ENCODE peak calls at places on chromosomes 12 and 14, in four cellular contexts. L is BE2C, I is IMR-90, R is psoas muscle. M is an unnamed sample.

GRCh38 chr12:46209914-46210834 is 58.7 kb downstream of the SLC38A1 start:
- DNase-seq in R (peak; percentile 66), L (no peak), I (no peak), M (peak; percentile 49)

GRCh38 chr12:115312901-115313300 is 628.9 kb upstream of the TBX3 start:
- DNase-seq in R (no peak), I (no peak), L (no peak), M (no peak)

GRCh38 chr12:121807656-121808347 is 4.0 kb downstream of the SETD1B start:
- DNase-seq in I (no peak), R (no peak), L (no peak), M (no peak)

GRCh38 chr12:56315626-56316473 is at the start of gene CNPY2:
- DNase-seq in R (peak; percentile 98), L (peak; percentile 98), I (peak; percentile 96), M (peak; percentile 96)

GRCh38 chr12:30992381-30992780 is 65.8 kb downstream of the TSPAN11 start:
- DNase-seq in L (no peak), I (no peak), R (no peak), M (no peak)

GRCh38 chr14:60184597-60185555 is 19.7 kb upstream of the DHRS7 start:
- DNase-seq in R (no peak), L (peak; percentile 32), I (no peak), M (peak; percentile 23)

GRCh38 chr12:67069451-67070306 is 199.5 kb upstream of the CAND1 start:
- DNase-seq in R (peak; percentile 48), I (no peak), L (peak; percentile 26), M (no peak)

GRCh38 chr14:37241206-37241605 is 43.5 kb downstream of the MIPOL1 start:
- DNase-seq in R (no peak), I (no peak), L (no peak), M (no peak)

GRCh38 chr12:115440438-115440837 is 756.5 kb upstream of the TBX3 start:
- DNase-seq in L (peak; percentile 52), I (peak; percentile 71), R (peak; percentile 63), M (peak; percentile 87)

GRCh38 chr14:102901633-102902032 is 20.8 kb upstream of the AMN start:
- DNase-seq in I (no peak), R (no peak), L (no peak), M (no peak)

GRCh38 chr12:86376052-86376451 is 119.9 kb upstream of the MGAT4C start:
- DNase-seq in L (peak; percentile 78), R (no peak), I (no peak), M (no peak)

GRCh38 chr14:52703225-52703624 is 3.8 kb upstream of the PSMC6 start:
- DNase-seq in I (peak; percentile 98), L (no peak), R (no peak), M (peak; percentile 98)

GRCh38 chr12:107091381-107091780 is 2.0 kb downstream of the CRY1 start:
- DNase-seq in L (no peak), I (peak; percentile 64), R (no peak), M (peak; percentile 89)

GRCh38 chr14:99730876-99731351 is 46.8 kb downstream of the CYP46A1 start:
- DNase-seq in L (peak; percentile 9), I (no peak), R (peak; percentile 36), M (no peak)

GRCh38 chr12:92363295-92364146 is 217.9 kb upstream of the BTG1 start:
- DNase-seq in I (peak; percentile 4), L (peak; percentile 54), R (no peak), M (peak; percentile 46)

GRCh38 chr12:126704609-126705008 is 1562.4 kb upstream of the TMEM132C start:
- DNase-seq in R (no peak), I (no peak), L (no peak), M (no peak)

GRCh38 chr14:98964171-98964570 is 307.8 kb downstream of the BCL11B start:
- DNase-seq in R (no peak), I (no peak), L (no peak), M (no peak)

GRCh38 chr12:125243811-125244210 is 178.6 kb downstream of the AACS start:
- DNase-seq in I (no peak), R (no peak), L (no peak), M (no peak)

GRCh38 chr12:106918746-106919145 is 37.0 kb upstream of the TMEM263 start:
- DNase-seq in R (no peak), L (peak; percentile 36), I (peak; percentile 8), M (peak; percentile 9)

GRCh38 chr12:127078577-127079350 is 1188.2 kb upstream of the TMEM132C start:
- DNase-seq in L (no peak), R (no peak), I (no peak), M (no peak)

GRCh38 chr12:6827982-6828670 is at the start of gene P3H3:
- DNase-seq in L (peak; percentile 73), R (no peak), I (peak; percentile 47), M (peak; percentile 63)

GRCh38 chr14:93375673-93376156 is 28.7 kb downstream of the COX8C start:
- DNase-seq in R (no peak), L (no peak), I (no peak), M (no peak)

GRCh38 chr14:61387076-61387475 is 65.7 kb downstream of the PRKCH start:
- DNase-seq in I (no peak), R (no peak), L (no peak), M (no peak)

GRCh38 chr12:58877243-58877743 is 43.0 kb downstream of the LRIG3 start:
- DNase-seq in I (peak; percentile 100), L (no peak), R (no peak), M (peak; percentile 99)

GRCh38 chr12:108838194-108839010 is 19.0 kb downstream of the SSH1 start:
- DNase-seq in L (peak; percentile 85), I (peak; percentile 100), R (peak; percentile 95), M (peak; percentile 100)

GRCh38 chr12:50047693-50048250 is 9.6 kb upstream of the ASIC1 start:
- DNase-seq in R (no peak), L (no peak), I (no peak), M (no peak)

GRCh38 chr12:42421844-42422779 is 96.1 kb downstream of the PPHLN1 start:
- DNase-seq in R (no peak), I (peak; percentile 90), L (no peak), M (peak; percentile 85)

GRCh38 chr12:121538699-121539061 is 42.1 kb downstream of the KDM2B start:
- DNase-seq in L (no peak), R (no peak), I (peak; percentile 29), M (no peak)

GRCh38 chr14:98912655-98913054 is 359.3 kb downstream of the BCL11B start:
- DNase-seq in I (no peak), L (no peak), R (no peak), M (no peak)

GRCh38 chr12:75982974-75983660 is 48.5 kb downstream of the PHLDA1 start:
- DNase-seq in L (no peak), I (no peak), R (no peak), M (no peak)
- H3K4me3 ChIP-seq in L (no peak overlapping the region), I (peak overlapping the region; percentile 35), R (peak overlapping the region; percentile 21), M (no peak overlapping the region)

DNA sequence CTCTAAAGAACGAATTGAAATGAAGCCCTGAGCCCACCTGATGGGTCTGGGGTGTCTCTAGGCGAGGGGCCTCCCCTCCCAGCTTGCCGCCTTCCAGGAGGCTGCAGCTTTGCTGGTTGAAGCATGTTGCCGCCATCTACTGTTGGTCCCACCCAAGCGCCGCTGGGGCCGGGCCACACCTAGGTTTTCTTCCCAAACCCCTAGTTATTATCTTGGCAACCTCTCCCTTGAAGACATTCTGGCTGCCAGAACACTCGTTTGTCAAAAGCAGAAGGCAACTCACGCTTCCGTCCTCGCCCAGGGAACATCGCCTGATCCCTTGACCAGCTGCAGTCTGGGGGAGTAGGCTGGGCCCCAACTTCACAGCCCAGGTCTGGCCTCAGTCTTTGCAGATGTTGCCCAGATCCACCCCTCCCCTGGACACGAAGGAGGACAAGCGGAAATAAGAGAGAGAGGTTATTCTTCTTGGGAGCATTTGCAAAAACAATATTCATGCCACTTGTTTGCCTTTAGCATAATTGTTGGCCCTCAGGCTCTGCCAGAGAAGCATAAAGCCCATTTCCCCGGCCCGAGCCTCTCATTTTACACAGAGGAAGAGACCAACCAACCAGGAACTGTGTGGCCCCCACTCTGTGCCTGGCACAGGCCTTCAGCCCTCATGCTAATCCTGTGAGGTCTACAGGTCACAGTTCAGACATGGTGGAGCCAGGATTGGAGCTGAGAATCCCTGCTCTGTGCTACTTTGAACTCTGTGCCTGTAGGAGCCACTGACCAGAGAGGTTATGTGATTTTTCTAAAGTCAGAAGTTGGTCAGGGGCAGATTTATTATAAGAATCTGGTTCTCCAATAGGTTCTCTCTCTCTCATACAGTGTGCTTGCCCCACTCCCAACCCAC is 6.7 kb downstream of the EMP1 start:
- DNase-seq in I (no peak), L (peak; percentile 23), R (peak; percentile 82), M (peak; percentile 87)
- TF ChIP-seq CTCF in I (peak; percentile 15), L (peak; percentile 11), R (peak; percentile 5), M (peak; percentile 39)

DNA sequence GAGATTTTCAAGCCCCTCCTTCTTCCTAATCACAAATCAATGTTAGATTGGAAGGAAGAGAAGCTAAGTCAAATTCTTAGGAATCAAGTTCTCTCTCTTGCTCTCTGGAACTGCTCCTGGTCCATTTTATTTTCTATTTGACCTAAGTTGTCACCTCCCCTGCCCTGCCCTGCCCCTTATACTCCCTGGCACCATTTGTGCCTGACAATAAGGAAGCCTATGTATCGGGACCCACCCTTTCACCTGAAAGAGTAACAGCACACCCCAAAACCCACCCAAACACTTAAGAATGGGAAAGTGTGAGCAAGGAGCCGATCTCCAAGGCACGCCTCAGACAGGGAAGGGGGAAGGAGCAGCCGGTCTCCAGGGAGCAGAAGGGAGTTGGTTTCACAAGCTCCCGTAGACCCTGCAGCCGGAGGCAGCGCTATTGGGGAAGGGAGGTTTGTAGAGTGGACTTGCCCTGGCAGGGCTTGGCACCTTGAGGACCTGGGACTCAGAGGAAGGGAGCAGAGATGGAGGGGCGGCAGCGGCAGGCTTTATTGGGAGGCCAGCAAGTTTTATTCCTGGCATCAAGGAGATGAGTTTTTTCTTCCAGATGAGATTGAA is 1.6 kb downstream of the LRRC74A start:
- DNase-seq in R (peak; percentile 62), L (no peak), I (no peak), M (no peak)
- H3K4me3 ChIP-seq in R (peak overlapping the region; percentile 53), L (no peak overlapping the region), I (no peak overlapping the region), M (no peak overlapping the region)

DNA sequence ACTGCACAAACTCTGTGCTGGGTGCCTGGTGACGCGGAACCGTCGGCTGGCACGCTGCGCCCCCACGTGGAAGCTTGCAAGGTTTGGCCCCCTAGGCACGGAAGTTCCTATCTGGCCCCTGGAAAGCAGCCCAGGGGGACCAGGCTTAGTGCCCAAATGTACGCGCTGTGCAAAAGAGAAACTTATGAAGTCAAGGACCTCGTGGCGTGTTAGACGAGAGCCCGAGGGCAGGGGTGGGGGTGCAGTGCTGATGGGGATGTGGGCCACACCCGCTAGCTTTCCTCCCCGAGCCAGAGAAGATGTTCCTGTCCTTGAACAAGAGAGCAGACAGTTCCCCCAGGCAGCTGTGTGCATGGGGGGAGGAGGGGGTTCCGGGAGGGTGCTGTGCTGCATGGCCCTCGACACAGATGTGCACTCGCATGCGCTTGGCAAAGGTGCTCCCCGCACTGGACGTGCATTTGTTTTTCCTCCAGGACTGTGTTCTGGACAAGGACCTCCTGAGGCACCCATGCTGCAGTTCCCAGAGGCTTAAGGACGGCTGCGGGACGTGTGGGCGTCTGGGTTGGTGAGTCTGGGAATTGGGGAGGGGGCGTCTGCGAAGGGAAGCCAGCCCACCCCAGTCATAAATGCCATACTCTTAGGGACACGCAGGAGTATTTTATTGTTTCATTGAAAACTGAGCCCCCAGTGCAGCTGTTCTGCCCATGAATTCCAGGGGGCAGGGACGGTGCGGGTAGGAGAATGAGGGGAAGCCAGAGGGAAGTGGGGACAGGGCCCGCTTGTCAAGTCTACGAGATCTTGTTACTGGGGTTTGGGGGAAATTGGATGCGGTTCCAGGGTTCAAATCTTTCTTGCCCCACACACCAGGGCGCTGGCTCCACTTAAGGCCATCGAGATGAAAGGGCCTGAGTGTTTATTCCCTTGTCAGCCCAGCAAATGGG is 80.0 kb downstream of the NTF3 start:
- DNase-seq in R (peak; percentile 69), L (no peak), I (peak; percentile 44), M (no peak)
- TF ChIP-seq CTCF in R (peak; percentile 43), L (peak; percentile 27), I (peak; percentile 72), M (no peak)